ENCODE peak calls at places on chromosomes 6 and 20, in five cellular contexts. U, A, Q, W and J are unnamed samples.
A peak's percentile ranks its signal among the peaks of the same experiment; 100 is the strongest.

GRCh38 chr6:14863896-14864850 is 381.7 kb upstream of the JARID2 start:
- DNase-seq in W (no peak), Q (no peak), U (no peak), A (no peak), J (no peak)

GRCh38 chr6:21740719-21741118 is 147.2 kb downstream of the SOX4 start:
- DNase-seq in W (no peak), U (peak; percentile 30), A (no peak), Q (peak; percentile 62), J (no peak)

GRCh38 chr6:53338304-53338703 is 10.4 kb downstream of the ELOVL5 start:
- DNase-seq in W (no peak), A (no peak), Q (no peak), U (no peak), J (no peak)

GRCh38 chr6:42193491-42193894 is 1.3 kb downstream of the GUCA1B start:
- DNase-seq in W (no peak), A (no peak), Q (peak; percentile 27), U (peak; percentile 58), J (peak; percentile 47)

GRCh38 chr6:111614833-111615582 is 9.3 kb upstream of the TRAF3IP2 start:
- DNase-seq in U (peak; percentile 31), A (peak; percentile 18), W (no peak), Q (no peak), J (no peak)

GRCh38 chr6:7579850-7580249 is 10.1 kb upstream of the SNRNP48 start:
- DNase-seq in W (no peak), Q (no peak), A (no peak), U (no peak), J (no peak)

GRCh38 chr6:53128842-53129241 is 19.8 kb downstream of the GCM1 start:
- DNase-seq in Q (no peak), U (peak; percentile 32), A (no peak), W (peak; percentile 59), J (peak; percentile 15)

GRCh38 chr6:46014511-46015118 is 1.0 kb downstream of the CLIC5 start:
- DNase-seq in Q (no peak), A (no peak), W (no peak), U (peak; percentile 2), J (no peak)

GRCh38 chr20:22182148-22182547 is 402.2 kb downstream of the FOXA2 start:
- DNase-seq in A (no peak), W (no peak), Q (no peak), U (no peak), J (no peak)

GRCh38 chr20:30598460-30599230 is 658.8 kb upstream of the DEFB115 start:
- DNase-seq in U (no peak), A (no peak), Q (no peak), W (no peak), J (no peak)

GRCh38 chr6:144266091-144266649 is 19.0 kb upstream of the UTRN start:
- DNase-seq in U (peak; percentile 51), Q (peak; percentile 97), A (peak; percentile 83), W (peak; percentile 93), J (peak; percentile 86)

GRCh38 chr6:144263786-144264185 is 21.3 kb upstream of the UTRN start:
- DNase-seq in A (no peak), W (no peak), Q (no peak), U (no peak), J (no peak)

GRCh38 chr6:144265390-144265789 is 19.7 kb upstream of the UTRN start:
- DNase-seq in W (peak; percentile 58), U (peak; percentile 76), Q (peak; percentile 82), A (peak; percentile 66), J (peak; percentile 33)

GRCh38 chr6:144265061-144265357 is 20.1 kb upstream of the UTRN start:
- DNase-seq in U (peak; percentile 30), Q (no peak), W (no peak), A (peak; percentile 21), J (peak; percentile 5)

GRCh38 chr6:144264270-144265060 is 20.7 kb upstream of the UTRN start:
- DNase-seq in A (peak; percentile 90), U (peak; percentile 89), Q (peak; percentile 92), W (peak; percentile 91), J (peak; percentile 95)
- H3K4me2 ChIP-seq in A (peak overlapping the region; percentile 90), U (peak overlapping the region; percentile 45), Q (peak overlapping the region; percentile 76), W (peak overlapping the region; percentile 65), J (peak overlapping the region; percentile 78)

GRCh38 chr20:58242824-58243223 is 14.4 kb upstream of the ANKRD60 start:
- DNase-seq in A (no peak), U (no peak), W (no peak), Q (no peak), J (no peak)
- H3K4me2 ChIP-seq in A (no peak overlapping the region), U (no peak overlapping the region), W (no peak overlapping the region), Q (no peak overlapping the region), J (no peak overlapping the region)

GRCh38 chr6:152233547-152234320 is 403.4 kb downstream of the SYNE1 start:
- DNase-seq in W (no peak), U (peak; percentile 15), A (no peak), Q (no peak), J (no peak)

GRCh38 chr6:152236370-152237097 is 400.6 kb downstream of the SYNE1 start:
- DNase-seq in W (no peak), Q (no peak), U (no peak), A (no peak), J (no peak)

GRCh38 chr6:152229330-152229729 is 407.8 kb downstream of the SYNE1 start:
- DNase-seq in A (no peak), Q (no peak), U (no peak), W (no peak), J (no peak)

DNA sequence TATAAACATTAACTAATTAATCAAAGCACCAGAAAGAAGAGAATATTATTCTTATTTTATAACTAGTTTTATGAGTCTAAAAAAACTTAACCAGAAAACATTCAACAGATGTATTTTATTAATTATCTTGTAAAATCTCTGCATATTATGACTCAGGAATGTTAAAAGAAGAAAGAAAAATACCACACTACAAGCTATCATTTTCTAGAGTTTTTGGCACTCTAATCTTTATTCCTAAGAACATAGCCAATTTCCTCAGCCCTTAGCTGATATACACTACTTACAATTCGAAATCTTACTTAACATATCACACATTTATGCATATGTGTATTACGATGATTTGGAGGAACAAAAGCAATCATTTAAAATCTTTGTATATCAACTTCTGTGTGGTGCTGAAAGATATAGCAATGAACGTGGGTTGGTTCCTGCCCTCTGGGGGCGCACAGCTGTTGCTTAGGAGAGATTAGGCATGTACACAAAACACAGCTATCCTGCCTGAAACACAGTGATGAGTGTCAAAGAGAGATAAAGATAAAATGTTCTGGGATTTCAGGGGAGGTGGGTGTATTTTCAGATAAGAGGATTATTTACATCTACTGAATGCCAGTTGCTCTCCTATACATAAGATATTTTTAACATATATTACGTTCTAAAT is 404.5 kb downstream of the SYNE1 start:
- DNase-seq in U (peak; percentile 66), Q (no peak), A (no peak), W (no peak), J (peak; percentile 76)
- H3K4me2 ChIP-seq in U (no peak overlapping the region), Q (no peak overlapping the region), A (no peak overlapping the region), W (no peak overlapping the region), J (peak overlapping the region; percentile 72)

GRCh38 chr6:17984822-17985660 is 2.4 kb downstream of the KIF13A start:
- DNase-seq in Q (peak; percentile 36), W (no peak), A (no peak), U (no peak), J (peak; percentile 47)
- H3K4me2 ChIP-seq in Q (peak overlapping the region; percentile 91), W (peak overlapping the region; percentile 95), A (peak overlapping the region; percentile 98), U (peak overlapping the region; percentile 38), J (peak overlapping the region; percentile 94)

GRCh38 chr6:15943423-15943822 is 185.5 kb upstream of the MYLIP start:
- DNase-seq in A (no peak), U (no peak), W (no peak), Q (no peak), J (no peak)

GRCh38 chr6:15947436-15947835 is 181.4 kb upstream of the MYLIP start:
- DNase-seq in W (no peak), U (no peak), A (no peak), Q (no peak), J (no peak)

GRCh38 chr6:15947923-15948322 is 181.0 kb upstream of the MYLIP start:
- DNase-seq in Q (no peak), U (no peak), W (no peak), A (no peak), J (no peak)

GRCh38 chr6:15946701-15947390 is 182.0 kb upstream of the MYLIP start:
- DNase-seq in A (no peak), U (no peak), W (no peak), Q (no peak), J (no peak)

DNA sequence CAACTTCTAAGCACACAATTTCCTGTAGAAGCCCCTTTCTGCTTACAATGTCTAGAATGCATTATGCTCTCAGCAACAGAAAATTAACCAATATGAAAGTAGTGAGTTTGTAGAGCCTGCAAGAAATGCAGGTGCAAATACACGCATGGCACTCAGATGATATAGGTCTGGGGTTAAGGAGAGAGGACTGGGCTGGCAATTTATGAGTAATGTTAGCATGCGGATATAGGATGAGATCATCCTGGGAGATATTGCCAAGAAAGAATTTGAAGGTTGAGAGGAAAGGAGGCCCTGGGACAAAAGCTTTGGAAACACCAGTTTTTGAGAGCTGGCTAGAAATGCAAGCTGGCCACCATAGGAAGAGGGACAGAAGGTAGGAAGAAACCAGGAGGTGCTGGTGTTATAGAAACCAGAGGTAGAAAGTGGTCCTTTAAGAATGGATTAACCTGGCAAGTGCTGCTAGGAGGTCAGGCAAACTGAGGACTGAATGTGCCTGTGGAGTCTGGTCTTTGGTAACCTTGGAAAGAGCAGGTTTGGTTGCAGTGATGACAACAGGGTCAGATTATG is 183.2 kb upstream of the MYLIP start:
- DNase-seq in U (peak; percentile 35), A (peak; percentile 1), Q (peak; percentile 86), W (no peak), J (peak; percentile 73)
- H3K4me2 ChIP-seq in U (no peak overlapping the region), A (no peak overlapping the region), Q (peak overlapping the region; percentile 50), W (no peak overlapping the region), J (no peak overlapping the region)

GRCh38 chr6:143673638-143674037 is 4.1 kb upstream of the PHACTR2 start:
- DNase-seq in A (peak; percentile 77), Q (peak; percentile 91), U (peak; percentile 72), W (peak; percentile 96), J (peak; percentile 94)

GRCh38 chr6:143676437-143677045 is 1.2 kb upstream of the PHACTR2 start:
- DNase-seq in Q (no peak), A (no peak), U (no peak), W (peak; percentile 76), J (peak; percentile 2)

GRCh38 chr6:143674466-143675114 is 3.2 kb upstream of the PHACTR2 start:
- DNase-seq in A (no peak), U (peak; percentile 40), W (no peak), Q (no peak), J (peak; percentile 53)

GRCh38 chr6:143675946-143676345 is 1.8 kb upstream of the PHACTR2 start:
- DNase-seq in Q (peak; percentile 73), A (peak; percentile 21), U (peak; percentile 46), W (peak; percentile 97), J (peak; percentile 64)

GRCh38 chr6:143675327-143675900 is 2.4 kb upstream of the PHACTR2 start:
- DNase-seq in U (no peak), A (no peak), Q (no peak), W (no peak), J (peak; percentile 8)
- H3K4me2 ChIP-seq in U (no peak overlapping the region), A (peak overlapping the region; percentile 91), Q (peak overlapping the region; percentile 72), W (peak overlapping the region; percentile 98), J (peak overlapping the region; percentile 99)

DNA sequence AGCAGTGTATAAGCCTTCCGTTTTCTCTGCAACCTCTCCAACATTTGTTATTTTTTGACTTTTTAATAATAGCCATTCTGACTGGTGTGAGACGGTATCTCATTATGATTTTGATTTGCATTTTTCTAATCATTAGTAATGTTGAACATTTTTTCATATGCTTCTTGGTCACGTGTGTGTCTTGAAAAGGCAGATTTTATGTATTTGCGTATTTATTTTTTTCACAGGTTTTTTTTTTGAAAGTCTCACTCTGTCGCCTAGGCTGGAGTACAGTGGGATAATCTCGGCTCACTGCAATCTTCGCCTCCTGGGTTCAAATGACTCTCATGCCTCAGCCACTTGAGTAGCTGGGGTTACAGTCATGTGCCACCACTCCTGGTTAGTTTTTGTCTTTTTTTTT is 1.7 kb upstream of the HLA-DMB start:
- DNase-seq in U (no peak), A (no peak), Q (no peak), W (no peak), J (no peak)
- H3K4me2 ChIP-seq in U (no peak overlapping the region), A (no peak overlapping the region), Q (no peak overlapping the region), W (no peak overlapping the region), J (no peak overlapping the region)